ENCODE peak calls at places on chromosomes 16 and 17, in nine cellular contexts. Q, O, I, D, V, B, S, J and X are unnamed samples.

GRCh38 chr16:997440-998051 is 16.0 kb downstream of the SOX8 start:
- DNase-seq in Q (peak; percentile 51), O (peak; percentile 75), I (peak; percentile 12), D (peak; percentile 38), V (peak; percentile 39), B (no peak), S (no peak), J (peak; percentile 65), X (no peak)

GRCh38 chr17:27578718-27579085 is 52.3 kb upstream of the LGALS9 start:
- DNase-seq in Q (peak; percentile 45), O (no peak), I (peak; percentile 49), D (no peak), V (no peak), B (no peak), S (no peak), J (no peak), X (no peak)

GRCh38 chr16:67542464-67542863 is 13.8 kb downstream of the RIPOR1 start:
- DNase-seq in Q (peak; percentile 79), O (no peak), I (peak; percentile 68), D (no peak), V (peak; percentile 38), B (no peak), S (no peak), J (peak; percentile 65), X (peak; percentile 80)

GRCh38 chr17:7951143-7951792 is 19.3 kb downstream of the CNTROB start:
- DNase-seq in Q (no peak), O (no peak), I (no peak), D (no peak), V (no peak), B (no peak), S (no peak), J (no peak), X (no peak)

GRCh38 chr17:72305472-72305871 is 184.7 kb downstream of the SOX9 start:
- DNase-seq in Q (no peak), O (no peak), I (no peak), D (no peak), V (no peak), B (no peak), S (no peak), J (no peak), X (no peak)

GRCh38 chr17:78538033-78538776 is 39.0 kb downstream of the DNAH17 start:
- DNase-seq in Q (peak; percentile 65), O (no peak), I (peak; percentile 38), D (no peak), V (no peak), B (no peak), S (no peak), J (no peak), X (no peak)

GRCh38 chr16:12002447-12003006 is 26.0 kb downstream of the SNX29 start:
- DNase-seq in Q (peak; percentile 83), O (no peak), I (peak; percentile 96), D (no peak), V (peak; percentile 21), B (no peak), S (no peak), J (peak; percentile 18), X (no peak)

GRCh38 chr17:27256225-27257030 is 37.5 kb upstream of the WSB1 start:
- DNase-seq in Q (peak; percentile 88), O (no peak), I (peak; percentile 88), D (no peak), V (no peak), B (peak; percentile 66), S (no peak), J (peak; percentile 75), X (peak; percentile 26)

GRCh38 chr16:71484006-71484893 is 4.9 kb downstream of the ZNF19 start:
- DNase-seq in Q (peak; percentile 96), O (peak; percentile 69), I (peak; percentile 97), D (peak; percentile 48), V (peak; percentile 93), B (peak; percentile 85), S (peak; percentile 83), J (peak; percentile 89), X (peak; percentile 90)

GRCh38 chr17:1422907-1423306 is 22.9 kb upstream of the YWHAE start:
- DNase-seq in Q (peak; percentile 98), O (no peak), I (peak; percentile 94), D (no peak), V (peak; percentile 35), B (peak; percentile 76), S (no peak), J (peak; percentile 92), X (peak; percentile 96)

GRCh38 chr16:68328860-68329370 is 18.1 kb downstream of the PRMT7 start:
- DNase-seq in Q (no peak), O (no peak), I (no peak), D (no peak), V (no peak), B (no peak), S (no peak), J (no peak), X (no peak)

GRCh38 chr17:38418693-38419507 is 9.4 kb upstream of the ARHGAP23 start:
- DNase-seq in Q (no peak), O (peak; percentile 61), I (no peak), D (no peak), V (no peak), B (no peak), S (no peak), J (no peak), X (peak; percentile 24)

DNA sequence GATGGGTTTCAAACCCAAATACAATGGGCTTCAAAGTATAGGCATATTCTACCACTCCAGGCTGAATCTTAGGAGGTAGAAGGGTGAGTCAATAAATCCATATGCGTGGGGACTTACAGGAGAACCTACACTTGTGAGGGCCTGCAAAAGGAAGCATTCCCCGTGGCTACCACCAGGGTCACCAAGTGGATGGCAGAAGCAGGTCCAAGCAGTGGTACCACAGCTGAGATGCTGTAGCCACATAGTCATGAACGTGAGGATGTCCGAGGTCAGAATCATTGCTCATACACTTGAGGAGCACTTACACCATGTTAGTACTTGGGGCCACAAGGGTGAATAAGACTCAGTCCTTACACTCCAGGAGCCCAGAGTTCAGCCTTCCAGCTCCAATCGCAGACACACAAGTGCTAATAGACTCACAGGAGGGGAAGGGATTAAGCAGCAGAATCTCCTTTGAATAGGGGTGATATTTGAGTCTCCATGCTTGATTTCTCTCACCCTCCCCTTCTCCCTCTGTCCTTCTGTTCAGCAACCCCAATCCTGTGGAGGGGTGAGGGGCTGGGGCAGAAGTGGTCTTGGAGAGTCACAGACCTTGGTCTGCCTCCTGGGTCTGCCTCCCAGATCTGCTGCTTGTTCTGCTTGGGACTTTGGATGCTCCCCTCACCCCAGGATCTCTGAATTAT is 42.5 kb upstream of the ASIC2 start:
- DNase-seq in Q (peak; percentile 0), O (peak; percentile 9), I (no peak), D (no peak), V (no peak), B (no peak), S (no peak), J (no peak), X (no peak)
- TF ChIP-seq CTCF in Q (no peak), O (peak; percentile 35), I (no peak), D (peak; percentile 39), V (no peak), B (no peak), S (no peak), J (no peak), X (no peak)

GRCh38 chr17:60135951-60136666 is 13.7 kb upstream of the CA4 start:
- DNase-seq in Q (no peak), O (no peak), I (no peak), D (no peak), V (no peak), B (no peak), S (no peak), J (no peak), X (no peak)

GRCh38 chr17:60138769-60139437 is 10.9 kb upstream of the CA4 start:
- DNase-seq in Q (no peak), O (no peak), I (no peak), D (no peak), V (no peak), B (no peak), S (no peak), J (no peak), X (no peak)

GRCh38 chr17:60134396-60135159 is 15.2 kb upstream of the CA4 start:
- DNase-seq in Q (peak; percentile 57), O (no peak), I (peak; percentile 47), D (no peak), V (peak; percentile 46), B (no peak), S (no peak), J (peak; percentile 45), X (peak; percentile 63)

GRCh38 chr17:60137731-60138130 is 12.0 kb upstream of the CA4 start:
- DNase-seq in Q (no peak), O (no peak), I (no peak), D (no peak), V (no peak), B (no peak), S (no peak), J (no peak), X (no peak)

GRCh38 chr17:60135160-60135950 is 14.4 kb upstream of the CA4 start:
- DNase-seq in Q (peak; percentile 93), O (peak; percentile 80), I (peak; percentile 90), D (peak; percentile 65), V (peak; percentile 90), B (peak; percentile 57), S (peak; percentile 89), J (peak; percentile 87), X (peak; percentile 87)
- TF ChIP-seq CTCF in Q (no peak), O (no peak), I (no peak), D (no peak), V (no peak), B (no peak), S (no peak), J (no peak), X (no peak)

GRCh38 chr17:45648642-45649041 is 135.5 kb upstream of the CRHR1 start:
- DNase-seq in Q (no peak), O (peak; percentile 51), I (no peak), D (no peak), V (no peak), B (no peak), S (no peak), J (no peak), X (no peak)
- TF ChIP-seq CTCF in Q (no peak), O (no peak), I (no peak), D (no peak), V (no peak), B (no peak), S (no peak), J (peak; percentile 41), X (no peak)

GRCh38 chr16:53703590-53704444 is at the start of the genes FTO and RPGRIP1L:
- DNase-seq in Q (peak; percentile 100), O (peak; percentile 100), I (peak; percentile 99), D (peak; percentile 100), V (peak; percentile 99), B (peak; percentile 97), S (peak; percentile 98), J (peak; percentile 99), X (peak; percentile 99)

GRCh38 chr16:53707671-53708070 is 3.7 kb downstream of the FTO start:
- DNase-seq in Q (peak; percentile 41), O (no peak), I (peak; percentile 29), D (no peak), V (no peak), B (no peak), S (no peak), J (no peak), X (no peak)

GRCh38 chr16:53708490-53708889 is 4.5 kb downstream of the FTO start:
- DNase-seq in Q (no peak), O (no peak), I (no peak), D (no peak), V (no peak), B (no peak), S (no peak), J (no peak), X (no peak)

DNA sequence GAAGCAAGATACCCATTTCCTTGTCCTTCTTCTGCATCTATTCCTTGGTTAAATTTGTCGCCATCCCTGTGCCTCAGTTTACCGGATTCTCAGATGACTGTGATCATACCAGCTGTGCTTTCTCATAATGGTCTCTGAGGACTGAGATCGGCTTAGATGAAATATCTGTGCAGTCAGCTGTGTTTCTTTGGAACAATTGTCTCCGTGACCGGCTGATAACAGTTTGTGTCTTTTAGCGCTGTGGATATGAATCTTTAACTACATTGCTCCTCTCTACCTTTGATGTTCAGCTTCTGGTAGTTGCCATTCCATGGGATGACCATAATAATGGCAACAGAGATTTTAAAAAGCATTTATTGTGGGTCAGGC is 473 bp downstream of the FTO start:
- DNase-seq in Q (peak; percentile 4), O (no peak), I (no peak), D (no peak), V (no peak), B (no peak), S (no peak), J (no peak), X (no peak)
- TF ChIP-seq CTCF in Q (no peak), O (no peak), I (no peak), D (no peak), V (no peak), B (no peak), S (no peak), J (no peak), X (no peak)